ENCODE peak calls at places on chromosomes 12 and 14, in four cellular contexts. J is HepG2, W is K562, Y is GM12878. I is an unnamed sample.

GRCh38 chr14:75519826-75520692 is 2.2 kb upstream of the BATF start:
- DNase-seq in J (no peak), W (no peak), Y (no peak), I (no peak)

GRCh38 chr14:68547305-68548193 is 245.3 kb downstream of the ZFP36L1 start:
- DNase-seq in J (no peak), W (no peak), Y (no peak), I (peak)

GRCh38 chr12:106918746-106919145 is 37.0 kb upstream of the TMEM263 start:
- DNase-seq in J (peak), W (no peak), Y (no peak), I (peak)

GRCh38 chr12:56836317-56836716 is 73.2 kb downstream of the HSD17B6 start:
- DNase-seq in J (no peak), W (no peak), Y (no peak), I (no peak)

GRCh38 chr14:63039800-63040380 is 5.4 kb downstream of the KCNH5 start:
- DNase-seq in J (peak), W (no peak), Y (no peak), I (peak)

GRCh38 chr12:26188132-26188531 is 7.2 kb upstream of the SSPN start:
- DNase-seq in J (no peak), W (no peak), Y (no peak), I (no peak)

GRCh38 chr12:12272869-12273268 is 6.0 kb upstream of the LRP6 start:
- DNase-seq in J (no peak), W (no peak), Y (no peak), I (no peak)

GRCh38 chr14:92785601-92786426 is 8.3 kb upstream of the GOLGA5 start:
- DNase-seq in J (no peak), W (peak), Y (no peak), I (no peak)

GRCh38 chr14:36884049-36884448 is 222.4 kb downstream of the PAX9 start:
- DNase-seq in J (no peak), W (no peak), Y (no peak), I (no peak)

GRCh38 chr12:4745249-4745648 is 25.0 kb downstream of the GALNT8 start:
- DNase-seq in J (no peak), W (no peak), Y (no peak), I (no peak)

GRCh38 chr12:94644141-94644575 is 6.2 kb downstream of the TMCC3 start:
- DNase-seq in J (no peak), W (no peak), Y (peak), I (no peak)

GRCh38 chr12:117361312-117361670 is at the start of gene NOS1:
- DNase-seq in J (no peak), W (no peak), Y (no peak), I (no peak)

GRCh38 chr12:69321356-69321755 is 26.8 kb upstream of the LYZ start:
- DNase-seq in J (no peak), W (no peak), Y (no peak), I (no peak)

GRCh38 chr12:46915861-46916260 is 90.1 kb upstream of the SLC38A4 start:
- DNase-seq in J (no peak), W (no peak), Y (no peak), I (peak)

GRCh38 chr12:49089831-49090773 is 4.5 kb downstream of the DHH start:
- DNase-seq in J (no peak), W (peak), Y (no peak), I (no peak)

GRCh38 chr14:103293465-103293864 is 40.6 kb upstream of the EIF5 start:
- DNase-seq in J (no peak), W (no peak), Y (no peak), I (no peak)

GRCh38 chr14:38225946-38226345 is 18.2 kb downstream of the SSTR1 start:
- DNase-seq in J (no peak), W (no peak), Y (no peak), I (no peak)

GRCh38 chr14:36835145-36835544 is 173.5 kb downstream of the PAX9 start:
- DNase-seq in J (no peak), W (no peak), Y (no peak), I (no peak)

GRCh38 chr14:67934087-67934486 is 114.5 kb downstream of the RAD51B start:
- DNase-seq in J (peak), W (peak), Y (peak), I (peak)

GRCh38 chr14:63203618-63204406 is 431 bp upstream of the RHOJ start:
- DNase-seq in J (peak), W (no peak), Y (no peak), I (no peak)

GRCh38 chr12:8078400-8078799 is 3.7 kb upstream of the NECAP1 start:
- DNase-seq in J (no peak), W (no peak), Y (no peak), I (peak)

GRCh38 chr12:66804555-66804954 is 125.7 kb upstream of the GRIP1 start:
- DNase-seq in J (no peak), W (no peak), Y (no peak), I (no peak)

GRCh38 chr14:93231129-93231979 is 24.3 kb downstream of the UBR7 start:
- DNase-seq in J (no peak), W (no peak), Y (no peak), I (peak)

GRCh38 chr14:83053022-83053710 is 1519.5 kb upstream of the SEL1L start:
- DNase-seq in J (no peak), W (no peak), Y (no peak), I (no peak)

GRCh38 chr14:93094121-93094918 is 21.4 kb downstream of the ITPK1 start:
- DNase-seq in J (no peak), W (no peak), Y (no peak), I (no peak)

GRCh38 chr14:93619176-93619793 is 169.0 kb downstream of the PRIMA1 start:
- DNase-seq in J (peak), W (peak), Y (peak), I (peak)

GRCh38 chr14:70000601-70001000 is 121.4 kb downstream of the SMOC1 start:
- DNase-seq in J (no peak), W (no peak), Y (no peak), I (no peak)

GRCh38 chr14:29937116-29937515 is 9.5 kb upstream of the PRKD1 start:
- DNase-seq in J (no peak), W (no peak), Y (no peak), I (peak)

GRCh38 chr14:21087294-21088091 is 11.0 kb downstream of the ZNF219 start:
- DNase-seq in J (no peak), W (no peak), Y (no peak), I (peak)

GRCh38 chr12:107491856-107492255 is 193.7 kb upstream of the PWP1 start:
- DNase-seq in J (no peak), W (no peak), Y (no peak), I (peak)

GRCh38 chr12:14273911-14274306 is 91.6 kb upstream of the ATF7IP start:
- DNase-seq in J (no peak), W (no peak), Y (no peak), I (no peak)

GRCh38 chr12:125403145-125403789 is 338.0 kb downstream of the AACS start:
- DNase-seq in J (peak), W (peak), Y (no peak), I (peak)

GRCh38 chr12:71865166-71865713 is 25.7 kb downstream of the TBC1D15 start:
- DNase-seq in J (no peak), W (no peak), Y (no peak), I (no peak)

DNA sequence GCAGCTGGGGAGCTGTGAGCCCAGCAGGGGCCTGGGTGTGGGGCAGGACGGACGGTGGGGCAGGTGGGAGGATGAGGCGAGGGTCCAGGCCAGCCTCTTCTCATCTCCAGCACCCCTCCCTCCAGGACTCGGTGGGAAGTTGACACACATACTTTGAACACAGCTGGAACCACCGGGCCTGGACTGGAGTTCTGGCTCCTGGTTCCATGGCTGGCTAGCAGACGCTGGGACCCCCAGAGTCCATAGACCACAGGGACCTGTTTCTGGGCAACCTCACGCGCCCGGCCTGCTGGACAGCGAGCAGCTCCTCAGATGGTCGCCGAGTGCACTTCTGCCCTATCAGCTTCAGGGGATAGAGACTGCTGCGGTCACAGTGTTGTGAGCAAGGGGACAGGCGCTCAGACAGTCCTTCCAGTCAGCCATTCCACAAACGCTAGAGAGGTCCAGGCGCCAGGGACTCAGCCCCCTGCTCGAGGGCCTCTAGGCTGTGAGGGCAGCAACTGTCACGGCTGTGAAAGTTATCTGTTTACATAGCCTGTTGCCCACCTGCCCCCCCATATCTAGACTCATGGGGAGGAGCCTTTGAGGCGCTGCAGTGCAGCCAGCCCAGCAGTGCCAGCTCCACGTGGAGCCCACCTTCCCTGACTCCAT is 25.2 kb downstream of the TCHP start:
- DNase-seq in J (no peak), W (no peak), Y (no peak), I (no peak)
- TF ChIP-seq POLR2AphosphoS2 in J (no peak), W (no peak), Y (no peak), I (no peak)

GRCh38 chr14:54123836-54124235 is 167.2 kb upstream of the BMP4 start:
- DNase-seq in J (no peak), W (no peak), Y (no peak), I (no peak)

GRCh38 chr14:54126947-54127346 is 170.3 kb upstream of the BMP4 start:
- DNase-seq in J (no peak), W (no peak), Y (no peak), I (no peak)

GRCh38 chr14:54127526-54127925 is 170.9 kb upstream of the BMP4 start:
- DNase-seq in J (no peak), W (no peak), Y (no peak), I (no peak)

GRCh38 chr14:54121461-54121860 is 164.8 kb upstream of the BMP4 start:
- DNase-seq in J (no peak), W (no peak), Y (no peak), I (no peak)

GRCh38 chr14:54125109-54125508 is 168.5 kb upstream of the BMP4 start:
- DNase-seq in J (no peak), W (no peak), Y (no peak), I (no peak)
- TF ChIP-seq POLR2AphosphoS2 in J (no peak), W (no peak), Y (no peak), I (no peak)

GRCh38 chr12:95820096-95820703 is 29.6 kb upstream of the NTN4 start:
- DNase-seq in J (peak), W (peak), Y (no peak), I (peak)

GRCh38 chr12:95810411-95810810 is 19.8 kb upstream of the NTN4 start:
- DNase-seq in J (no peak), W (no peak), Y (no peak), I (no peak)

GRCh38 chr12:95815635-95816212 is 25.2 kb upstream of the NTN4 start:
- DNase-seq in J (peak), W (no peak), Y (no peak), I (peak)
- TF ChIP-seq POLR2AphosphoS2 in J (no peak), W (no peak), Y (no peak), I (no peak)

GRCh38 chr12:9607816-9608215 is at the start of gene KLRB1:
- DNase-seq in J (no peak), W (no peak), Y (no peak), I (no peak)

GRCh38 chr12:9606247-9606646 is 1.5 kb downstream of the KLRB1 start:
- DNase-seq in J (no peak), W (no peak), Y (no peak), I (no peak)

GRCh38 chr12:9604288-9604687 is 3.4 kb downstream of the KLRB1 start:
- DNase-seq in J (no peak), W (no peak), Y (no peak), I (no peak)

GRCh38 chr12:9606736-9607372 is 862 bp downstream of the KLRB1 start:
- DNase-seq in J (no peak), W (no peak), Y (no peak), I (no peak)

GRCh38 chr12:9605490-9605889 is 2.2 kb downstream of the KLRB1 start:
- DNase-seq in J (no peak), W (no peak), Y (no peak), I (no peak)
- TF ChIP-seq POLR2AphosphoS2 in J (no peak), W (no peak), Y (no peak), I (no peak)

DNA sequence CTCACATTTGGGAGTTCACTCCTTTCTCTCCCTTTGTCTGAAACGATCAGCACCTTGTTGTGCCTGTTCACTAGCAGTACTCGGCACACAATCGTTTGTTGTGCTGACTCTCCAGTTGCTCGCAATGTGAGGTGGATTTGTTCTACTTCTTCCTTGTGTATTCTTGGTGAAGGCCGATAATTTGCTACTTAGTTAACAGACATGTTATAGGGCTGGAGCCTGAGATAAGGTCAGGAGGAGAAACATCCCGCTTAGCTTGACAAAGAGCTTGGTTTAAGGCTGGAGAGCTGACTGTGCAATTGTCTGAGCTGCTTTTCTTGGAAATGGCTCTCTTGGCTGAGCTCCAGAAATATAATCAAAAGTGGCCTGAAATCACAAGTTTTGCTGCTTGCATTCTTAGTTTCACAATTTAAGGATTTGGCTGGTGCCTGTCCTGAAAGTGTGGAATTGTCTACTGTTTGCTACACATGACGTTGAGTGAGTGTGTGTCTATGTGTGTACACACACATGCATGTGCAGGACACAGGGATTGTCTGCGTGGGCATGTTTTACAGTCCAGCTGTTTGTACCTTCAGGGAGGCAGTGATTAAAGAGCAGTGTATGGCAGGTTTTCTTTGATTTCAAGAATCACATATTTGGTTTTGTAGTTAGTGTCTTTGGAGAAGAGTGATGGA is 77.7 kb downstream of the ARF6 start:
- DNase-seq in J (no peak), W (peak), Y (no peak), I (no peak)
- TF ChIP-seq POLR2AphosphoS2 in J (no peak), W (no peak), Y (no peak), I (no peak)

GRCh38 chr12:75759842-75760260 is 248.4 kb upstream of the KRR1 start:
- DNase-seq in J (no peak), W (no peak), Y (no peak), I (peak)
- TF ChIP-seq POLR2AphosphoS2 in J (no peak), W (no peak), Y (no peak), I (no peak)

GRCh38 chr14:91228112-91229004 is 16.1 kb downstream of the GPR68 start:
- DNase-seq in J (no peak), W (peak), Y (peak), I (no peak)
- TF ChIP-seq POLR2AphosphoS2 in J (no peak), W (no peak), Y (no peak), I (no peak)

DNA sequence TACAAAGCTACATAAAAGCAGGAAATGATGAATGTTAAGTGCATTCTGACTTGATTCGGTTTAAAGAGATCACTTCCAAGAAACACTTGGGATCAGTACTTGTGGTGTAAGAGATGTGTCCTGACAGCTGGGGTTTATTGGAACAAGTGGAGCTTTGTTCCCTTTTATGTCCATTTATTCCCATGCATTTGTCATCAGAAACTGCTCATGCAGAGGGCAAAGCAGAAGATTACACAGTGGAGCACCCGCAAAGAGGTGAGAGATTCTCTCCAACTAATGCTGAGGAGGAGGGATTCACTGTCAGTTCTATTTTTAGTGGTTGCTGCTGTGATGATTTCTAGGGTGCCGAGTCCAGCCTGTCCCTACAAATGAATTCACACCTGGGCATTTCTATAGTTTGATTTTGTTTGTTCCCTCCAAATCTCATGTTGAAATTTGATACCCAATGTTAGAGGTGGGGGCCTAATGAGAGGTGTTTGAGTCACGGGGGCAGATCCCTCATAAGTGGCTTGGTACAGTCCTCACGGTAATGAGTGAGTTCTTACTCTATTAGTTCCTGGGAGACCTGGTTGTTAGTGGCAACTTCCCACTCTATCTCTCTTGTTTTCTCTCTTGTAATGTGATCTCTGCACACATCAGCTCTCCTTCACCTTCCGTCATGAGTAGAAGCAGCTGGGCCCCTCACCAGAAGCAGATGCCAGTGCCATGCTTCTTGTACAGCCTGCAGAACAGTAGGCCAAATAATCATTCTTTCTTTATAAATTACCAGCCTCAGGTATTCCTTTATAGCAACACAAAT is 29.4 kb upstream of the KCNK10 start:
- DNase-seq in J (no peak), W (no peak), Y (no peak), I (no peak)
- TF ChIP-seq POLR2AphosphoS2 in J (no peak), W (no peak), Y (no peak), I (no peak)

DNA sequence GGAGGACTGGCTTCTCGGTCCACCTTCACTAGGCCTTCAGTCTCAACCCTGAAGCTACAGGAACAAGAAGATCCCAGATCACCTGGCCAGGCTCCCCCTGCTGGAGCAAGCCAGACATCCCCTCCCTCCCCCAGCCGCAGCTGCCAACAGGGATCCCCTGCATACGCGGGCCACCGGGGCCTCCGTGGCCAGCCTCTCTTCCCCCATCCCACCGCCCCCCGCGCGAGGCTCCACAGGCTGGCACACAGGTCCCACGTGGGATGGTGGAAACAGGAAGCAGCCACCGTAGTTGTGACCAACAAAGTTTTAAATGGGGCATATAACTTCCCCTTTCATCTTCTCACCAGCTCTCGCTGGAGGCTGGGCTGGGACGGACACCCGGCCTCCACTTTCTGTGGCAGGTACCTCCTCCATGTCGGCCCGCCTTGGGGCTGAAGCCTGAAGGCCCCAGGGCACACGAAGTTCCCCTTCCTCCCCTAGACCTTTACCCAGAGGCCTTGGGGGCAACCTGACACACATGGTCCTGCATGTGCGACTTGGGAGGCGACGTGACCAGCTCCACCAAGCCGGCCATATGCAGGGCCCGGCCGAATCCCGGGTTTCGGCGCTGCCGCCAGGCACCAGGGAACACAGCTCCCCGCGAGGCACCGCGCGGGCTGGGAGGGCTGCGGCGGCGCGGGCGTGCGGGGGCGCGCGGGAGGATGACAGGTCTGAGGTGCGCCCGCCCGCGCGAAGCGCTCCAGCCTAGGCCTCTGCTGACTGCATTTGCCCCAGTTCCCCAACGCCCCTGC is 44.4 kb upstream of the PNMA1 start:
- DNase-seq in J (peak), W (peak), Y (no peak), I (peak)
- TF ChIP-seq POLR2AphosphoS2 in J (no peak), W (no peak), Y (no peak), I (no peak)